ENCODE peak calls at places on chromosomes 5 and 9, in nine cellular contexts. I is CD4-positive, alpha-beta memory T cell; U is GM10248; Q is NCI-H2029; A is A549; Z is uterus; M is NCI-H2081; E is stimulated activated CD8-positive, alpha-beta memory T cell treated with anti-CD3 and anti-CD28 coated beads, Interleukin-15, amount 100 ng/mL, for 48 hours; L is stimulated activated CD4-positive, alpha-beta T cell treated with anti-CD3 and anti-CD28 coated beads, Interleukin-4, amount 100 ng/mL, for 4 hours. F is an unnamed sample.

GRCh38 chr9:131732636-131733340 is 7.1 kb downstream of the RAPGEF1 start:
- DNase-seq in A (no peak), U (peak), I (peak), Z (no peak), Q (no peak), L (no peak), E (no peak), M (no peak), F (no peak)

GRCh38 chr5:142770650-142771609 is 753 bp downstream of the ARHGAP26 start:
- DNase-seq in A (peak), I (peak), Q (no peak), Z (peak), U (peak), M (peak), E (peak), L (peak), F (peak)

GRCh38 chr9:134544388-134545212 is 97.0 kb upstream of the COL5A1 start:
- DNase-seq in L (no peak), Z (peak), A (peak), I (no peak), M (no peak), U (no peak), Q (no peak), E (no peak), F (peak)

GRCh38 chr9:106619211-106619610 is 243.8 kb upstream of the ZNF462 start:
- DNase-seq in Q (no peak), Z (no peak), U (no peak), A (no peak), M (no peak), E (no peak), I (no peak), L (no peak), F (peak)

GRCh38 chr9:134372621-134373267 is 46.5 kb downstream of the RXRA start:
- DNase-seq in A (no peak), M (no peak), Q (no peak), E (no peak), Z (no peak), L (no peak), U (no peak), I (no peak), F (no peak)

GRCh38 chr5:36662291-36662851 is 56.0 kb downstream of the SLC1A3 start:
- DNase-seq in M (no peak), I (no peak), E (no peak), L (no peak), U (no peak), Q (no peak), A (no peak), Z (no peak), F (no peak)

GRCh38 chr5:42387563-42387962 is 35.7 kb upstream of the GHR start:
- DNase-seq in E (no peak), U (no peak), I (no peak), Z (no peak), Q (no peak), M (no peak), L (no peak), A (no peak), F (no peak)

GRCh38 chr5:4058899-4059298 is 463.3 kb downstream of the IRX1 start:
- DNase-seq in Q (no peak), M (no peak), I (no peak), Z (no peak), U (no peak), E (no peak), A (no peak), L (no peak), F (peak)

GRCh38 chr9:123058834-123059233 is 25.4 kb downstream of the GPR21 start:
- DNase-seq in M (no peak), I (no peak), Q (no peak), Z (no peak), U (no peak), E (no peak), A (no peak), L (no peak), F (peak)

GRCh38 chr9:96136992-96137665 is 164.8 kb downstream of the HSD17B3 start:
- DNase-seq in E (no peak), L (no peak), U (peak), A (no peak), I (no peak), Z (no peak), Q (no peak), M (no peak), F (peak)

GRCh38 chr9:123536455-123536868 is 180.5 kb downstream of the CRB2 start:
- DNase-seq in E (no peak), I (no peak), U (peak), Q (no peak), Z (no peak), M (no peak), L (no peak), A (no peak), F (no peak)

GRCh38 chr5:74094096-74094778 is 468.2 kb downstream of the ARHGEF28 start:
- DNase-seq in M (no peak), Z (no peak), I (no peak), U (no peak), L (no peak), E (no peak), Q (no peak), A (no peak), F (peak)

GRCh38 chr5:66406761-66407289 is 189.4 kb upstream of the MAST4 start:
- DNase-seq in A (no peak), M (peak), U (no peak), Q (no peak), E (no peak), L (no peak), Z (no peak), I (no peak), F (no peak)